ENCODE peak calls at places on chromosomes 5 and 9, in five cellular contexts. One of them, this sample, is unnamed.

GRCh38 chr5:134022333-134022732 is 17.6 kb upstream of the VDAC1 start:
- DNase-seq in HepG2: no peak
- DNase-seq in HCT116: no peak
- DNase-seq in H1: no peak
- DNase-seq in K562: no peak
- DNase-seq in this sample: no peak

GRCh38 chr9:137436761-137437600 is 4.2 kb downstream of the ENTPD8 start:
- DNase-seq in H1: no peak
- DNase-seq in K562: no peak
- DNase-seq in HCT116: no peak
- DNase-seq in HepG2: no peak
- DNase-seq in this sample: no peak

GRCh38 chr9:749712-750111 is 91.8 kb upstream of the DMRT1 start:
- DNase-seq in H1: no peak
- DNase-seq in HCT116: no peak
- DNase-seq in HepG2: no peak
- DNase-seq in K562: no peak
- DNase-seq in this sample: no peak

GRCh38 chr9:129084087-129084486 is 3.2 kb downstream of the DOLPP1 start:
- DNase-seq in HCT116: no peak
- DNase-seq in K562: no peak
- DNase-seq in HepG2: peak
- DNase-seq in H1: no peak
- DNase-seq in this sample: no peak

GRCh38 chr5:116532762-116533525 is 41.7 kb downstream of the SEMA6A start:
- DNase-seq in HCT116: no peak
- DNase-seq in HepG2: peak
- DNase-seq in H1: no peak
- DNase-seq in K562: no peak
- DNase-seq in this sample: no peak

GRCh38 chr9:68552700-68553099 is 12.0 kb upstream of the TMEM252 start:
- DNase-seq in HCT116: no peak
- DNase-seq in H1: no peak
- DNase-seq in K562: no peak
- DNase-seq in HepG2: no peak
- DNase-seq in this sample: no peak

GRCh38 chr5:133367413-133367812 is 244.9 kb downstream of the FSTL4 start:
- DNase-seq in H1: no peak
- DNase-seq in K562: no peak
- DNase-seq in HCT116: no peak
- DNase-seq in HepG2: no peak
- DNase-seq in this sample: no peak

GRCh38 chr9:95143591-95144561 is 173.6 kb downstream of the FANCC start:
- DNase-seq in HCT116: no peak
- DNase-seq in H1: no peak
- DNase-seq in HepG2: peak
- DNase-seq in K562: no peak
- DNase-seq in this sample: no peak

GRCh38 chr5:112491257-112491656 is 72.2 kb upstream of the EPB41L4A start:
- DNase-seq in H1: no peak
- DNase-seq in HepG2: peak
- DNase-seq in HCT116: peak
- DNase-seq in K562: peak
- DNase-seq in this sample: no peak

GRCh38 chr9:128145536-128145935 is 3.7 kb upstream of the LCN2 start:
- DNase-seq in HCT116: no peak
- DNase-seq in HepG2: no peak
- DNase-seq in H1: no peak
- DNase-seq in K562: no peak
- DNase-seq in this sample: no peak

GRCh38 chr9:87725356-87725899 is 491 bp upstream of the CTSL start:
- DNase-seq in HepG2: no peak
- DNase-seq in HCT116: no peak
- DNase-seq in H1: no peak
- DNase-seq in K562: peak
- DNase-seq in this sample: no peak

GRCh38 chr9:76198336-76198735 is 195.9 kb downstream of the RFK start:
- DNase-seq in HCT116: no peak
- DNase-seq in K562: no peak
- DNase-seq in H1: no peak
- DNase-seq in HepG2: no peak
- DNase-seq in this sample: no peak

GRCh38 chr9:81035171-81035570 is 654.2 kb downstream of the TLE1 start:
- DNase-seq in H1: no peak
- DNase-seq in HepG2: no peak
- DNase-seq in HCT116: no peak
- DNase-seq in K562: no peak
- DNase-seq in this sample: no peak

GRCh38 chr5:137563646-137564474 is 64.7 kb upstream of the SPOCK1 start:
- DNase-seq in H1: no peak
- DNase-seq in HCT116: no peak
- DNase-seq in K562: no peak
- DNase-seq in HepG2: no peak
- DNase-seq in this sample: no peak

GRCh38 chr9:77954018-77954417 is 77.6 kb downstream of the GNAQ start:
- DNase-seq in HepG2: no peak
- DNase-seq in H1: no peak
- DNase-seq in HCT116: no peak
- DNase-seq in K562: no peak
- DNase-seq in this sample: no peak
- TF ChIP-seq SRF in HepG2: no peak
- TF ChIP-seq SRF in H1: no peak
- TF ChIP-seq SRF in HCT116: no peak
- TF ChIP-seq SRF in K562: no peak
- TF ChIP-seq SRF in this sample: no peak

GRCh38 chr5:126119894-126120442 is 303.2 kb upstream of the GRAMD2B start:
- DNase-seq in HCT116: no peak
- DNase-seq in HepG2: no peak
- DNase-seq in K562: no peak
- DNase-seq in H1: no peak
- DNase-seq in this sample: no peak

GRCh38 chr5:126126574-126126973 is 296.6 kb upstream of the GRAMD2B start:
- DNase-seq in K562: no peak
- DNase-seq in HepG2: no peak
- DNase-seq in H1: no peak
- DNase-seq in HCT116: no peak
- DNase-seq in this sample: no peak

GRCh38 chr5:126120939-126121338 is 302.3 kb upstream of the GRAMD2B start:
- DNase-seq in K562: no peak
- DNase-seq in HepG2: no peak
- DNase-seq in H1: no peak
- DNase-seq in HCT116: no peak
- DNase-seq in this sample: no peak

GRCh38 chr5:126124706-126125345 is 298.4 kb upstream of the GRAMD2B start:
- DNase-seq in HepG2: no peak
- DNase-seq in H1: no peak
- DNase-seq in HCT116: peak
- DNase-seq in K562: no peak
- DNase-seq in this sample: no peak

GRCh38 chr5:126122942-126123341 is 300.3 kb upstream of the GRAMD2B start:
- DNase-seq in HepG2: no peak
- DNase-seq in HCT116: no peak
- DNase-seq in K562: no peak
- DNase-seq in H1: no peak
- DNase-seq in this sample: no peak
- TF ChIP-seq SRF in HepG2: no peak
- TF ChIP-seq SRF in HCT116: no peak
- TF ChIP-seq SRF in K562: no peak
- TF ChIP-seq SRF in H1: no peak
- TF ChIP-seq SRF in this sample: no peak

DNA sequence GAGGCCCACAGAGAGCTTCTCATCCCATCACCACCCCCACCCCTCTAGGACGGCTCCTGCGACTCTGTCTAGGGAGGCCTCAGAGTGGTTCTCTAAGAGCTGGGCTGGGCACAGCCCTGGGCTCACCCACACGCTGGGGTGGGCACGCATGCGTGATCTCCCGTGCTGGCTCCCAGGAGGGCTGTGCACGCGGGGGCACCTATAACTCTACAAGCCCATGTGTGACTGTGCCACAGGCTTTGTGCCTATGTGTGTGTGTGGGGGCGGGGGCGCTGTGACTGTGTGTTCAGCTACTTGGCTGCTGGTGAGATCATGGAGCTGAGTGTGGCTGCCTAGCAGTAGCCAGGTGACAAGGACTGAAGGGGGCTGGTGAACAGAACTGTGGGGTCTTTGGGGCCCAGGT is 32.2 kb downstream of the NDUFA8 start:
- DNase-seq in HepG2: no peak
- DNase-seq in HCT116: no peak
- DNase-seq in H1: no peak
- DNase-seq in K562: no peak
- DNase-seq in this sample: no peak
- TF ChIP-seq SRF in HepG2: no peak
- TF ChIP-seq SRF in HCT116: no peak
- TF ChIP-seq SRF in H1: no peak
- TF ChIP-seq SRF in K562: no peak
- TF ChIP-seq SRF in this sample: no peak

DNA sequence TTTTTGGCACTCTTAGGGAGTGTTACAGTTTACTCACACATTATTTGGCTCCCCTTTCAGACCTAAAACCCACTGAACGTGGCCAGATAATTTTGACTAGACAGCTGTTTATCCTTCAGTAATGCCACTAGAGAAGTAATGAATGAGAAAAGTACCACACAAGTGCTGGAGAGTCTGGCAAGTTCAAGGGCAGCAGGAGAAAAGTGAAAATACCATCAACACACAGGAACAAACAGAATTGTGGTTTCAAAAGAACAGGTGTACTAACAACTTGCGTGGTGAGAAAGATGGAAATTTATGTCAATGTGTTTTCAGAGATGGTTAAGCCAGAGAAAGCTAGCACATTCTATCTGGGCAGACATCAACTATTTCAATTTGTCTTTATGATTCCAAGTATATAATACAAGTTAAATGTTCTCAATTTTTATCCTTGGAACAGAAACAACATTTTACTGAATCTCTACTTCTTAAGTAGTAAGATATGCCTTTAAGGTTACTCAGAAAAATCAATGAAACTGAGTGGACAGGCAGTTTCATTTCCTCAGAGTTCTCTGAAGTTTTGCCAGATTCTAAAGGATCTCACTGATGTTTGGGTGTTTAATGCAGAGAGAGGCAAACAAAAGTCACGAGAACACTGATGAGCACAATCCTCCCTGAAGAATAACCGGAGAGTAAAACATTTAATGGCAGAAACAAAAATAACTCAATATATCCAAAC is 91.0 kb downstream of the ARSB start:
- DNase-seq in H1: no peak
- DNase-seq in HepG2: no peak
- DNase-seq in K562: no peak
- DNase-seq in HCT116: no peak
- DNase-seq in this sample: no peak
- TF ChIP-seq SRF in H1: no peak
- TF ChIP-seq SRF in HepG2: no peak
- TF ChIP-seq SRF in K562: no peak
- TF ChIP-seq SRF in HCT116: no peak
- TF ChIP-seq SRF in this sample: no peak

GRCh38 chr9:5043381-5043780 is 58.3 kb downstream of the JAK2 start:
- DNase-seq in K562: no peak
- DNase-seq in HepG2: no peak
- DNase-seq in H1: no peak
- DNase-seq in HCT116: no peak
- DNase-seq in this sample: no peak
- TF ChIP-seq SRF in K562: no peak
- TF ChIP-seq SRF in HepG2: no peak
- TF ChIP-seq SRF in H1: no peak
- TF ChIP-seq SRF in HCT116: no peak
- TF ChIP-seq SRF in this sample: no peak